ENCODE peak calls at places on chromosomes 2 and 18, in eight cellular contexts. R is omental fat pad, W is lower lobe of right lung, A is bronchial epithelial cell, J is prostate gland, T is lower leg skin, F is WERI-Rb-1, X is astrocyte of the cerebellum. L is an unnamed sample.

GRCh38 chr2:3635171-3636008 is 22.6 kb upstream of the ALLC start:
- DNase-seq in T (no peak), J (no peak), F (peak; percentile 6), R (no peak), W (no peak), A (no peak), X (no peak), L (no peak)

GRCh38 chr2:171136024-171136423 is 24.7 kb downstream of the TLK1 start:
- DNase-seq in T (no peak), W (no peak), A (no peak), J (no peak), X (no peak), F (no peak), R (no peak), L (no peak)

GRCh38 chr2:97267411-97268074 is 154.6 kb downstream of the ANKRD36 start:
- DNase-seq in R (no peak), F (peak; percentile 7), W (peak; percentile 24), X (no peak), T (peak; percentile 17), A (no peak), J (peak; percentile 4), L (no peak)

GRCh38 chr2:96773922-96774321 is 13.2 kb downstream of the CNNM4 start:
- DNase-seq in X (no peak), R (no peak), J (peak; percentile 37), F (no peak), T (no peak), W (peak; percentile 54), A (no peak), L (no peak)

GRCh38 chr18:47283476-47283875 is 32.0 kb upstream of the SKOR2 start:
- DNase-seq in F (peak; percentile 52), J (no peak), W (no peak), X (no peak), R (no peak), A (peak; percentile 22), T (no peak), L (no peak)

GRCh38 chr2:241833101-241833937 is 24.3 kb downstream of the NEU4 start:
- DNase-seq in R (no peak), A (no peak), X (no peak), T (no peak), W (no peak), F (no peak), J (peak; percentile 70), L (no peak)

GRCh38 chr2:43086451-43087221 is 139.8 kb downstream of the ZFP36L2 start:
- DNase-seq in J (peak; percentile 72), A (peak; percentile 100), R (no peak), T (peak; percentile 86), X (peak; percentile 99), W (no peak), F (no peak), L (no peak)

GRCh38 chr18:26090130-26091046 is at the start of gene SS18:
- DNase-seq in A (peak; percentile 77), R (peak; percentile 51), T (peak; percentile 90), W (peak; percentile 95), X (peak; percentile 85), J (peak; percentile 92), F (peak; percentile 95), L (peak; percentile 62)

GRCh38 chr2:134235771-134236170 is 18.1 kb upstream of the MGAT5 start:
- DNase-seq in T (no peak), A (no peak), F (no peak), X (no peak), J (no peak), R (no peak), W (no peak), L (no peak)

GRCh38 chr2:69565431-69565839 is 78.1 kb downstream of the AAK1 start:
- DNase-seq in A (peak; percentile 18), J (no peak), T (no peak), W (peak; percentile 70), X (no peak), R (peak; percentile 54), F (peak; percentile 85), L (no peak)

GRCh38 chr2:5102823-5103222 is 589.4 kb upstream of the SOX11 start:
- DNase-seq in F (no peak), A (no peak), R (no peak), J (no peak), X (no peak), T (no peak), W (no peak), L (no peak)

GRCh38 chr2:109594246-109594900 is 19.4 kb downstream of the SEPTIN10 start:
- DNase-seq in W (no peak), T (no peak), F (no peak), R (no peak), J (no peak), X (no peak), A (peak; percentile 76), L (no peak)

GRCh38 chr2:95012881-95013550 is 12.5 kb upstream of the MAL start:
- DNase-seq in X (no peak), A (peak; percentile 10), R (no peak), W (no peak), T (no peak), J (no peak), F (no peak), L (no peak)

GRCh38 chr2:142100967-142101366 is 29.8 kb downstream of the LRP1B start:
- DNase-seq in J (no peak), R (no peak), T (no peak), F (no peak), A (peak; percentile 33), X (no peak), W (no peak), L (no peak)

GRCh38 chr2:67446504-67446911 is 49.4 kb downstream of the ETAA1 start:
- DNase-seq in F (no peak), W (no peak), X (no peak), J (no peak), T (no peak), R (no peak), A (peak; percentile 84), L (no peak)

GRCh38 chr2:61993422-61994024 is 88.0 kb downstream of the COMMD1 start:
- DNase-seq in A (peak; percentile 54), W (no peak), T (no peak), J (no peak), F (peak; percentile 18), X (peak; percentile 45), R (no peak), L (no peak)

GRCh38 chr2:216279459-216279858 is 92.8 kb downstream of the MARCHF4 start:
- DNase-seq in R (no peak), T (no peak), X (no peak), J (no peak), F (no peak), A (no peak), W (no peak), L (no peak)

GRCh38 chr2:221492606-221493005 is 79.5 kb downstream of the EPHA4 start:
- DNase-seq in A (no peak), R (no peak), F (peak; percentile 11), W (no peak), J (no peak), T (no peak), X (no peak), L (no peak)

GRCh38 chr2:210458395-210458794 is 18.2 kb downstream of the LANCL1 start:
- DNase-seq in W (no peak), F (no peak), A (no peak), J (no peak), T (no peak), R (no peak), X (no peak), L (no peak)

GRCh38 chr2:10222-10875 is 36.0 kb downstream of the FAM110C start:
- DNase-seq in R (no peak), W (no peak), A (no peak), J (no peak), T (peak; percentile 28), X (no peak), F (no peak), L (no peak)

DNA sequence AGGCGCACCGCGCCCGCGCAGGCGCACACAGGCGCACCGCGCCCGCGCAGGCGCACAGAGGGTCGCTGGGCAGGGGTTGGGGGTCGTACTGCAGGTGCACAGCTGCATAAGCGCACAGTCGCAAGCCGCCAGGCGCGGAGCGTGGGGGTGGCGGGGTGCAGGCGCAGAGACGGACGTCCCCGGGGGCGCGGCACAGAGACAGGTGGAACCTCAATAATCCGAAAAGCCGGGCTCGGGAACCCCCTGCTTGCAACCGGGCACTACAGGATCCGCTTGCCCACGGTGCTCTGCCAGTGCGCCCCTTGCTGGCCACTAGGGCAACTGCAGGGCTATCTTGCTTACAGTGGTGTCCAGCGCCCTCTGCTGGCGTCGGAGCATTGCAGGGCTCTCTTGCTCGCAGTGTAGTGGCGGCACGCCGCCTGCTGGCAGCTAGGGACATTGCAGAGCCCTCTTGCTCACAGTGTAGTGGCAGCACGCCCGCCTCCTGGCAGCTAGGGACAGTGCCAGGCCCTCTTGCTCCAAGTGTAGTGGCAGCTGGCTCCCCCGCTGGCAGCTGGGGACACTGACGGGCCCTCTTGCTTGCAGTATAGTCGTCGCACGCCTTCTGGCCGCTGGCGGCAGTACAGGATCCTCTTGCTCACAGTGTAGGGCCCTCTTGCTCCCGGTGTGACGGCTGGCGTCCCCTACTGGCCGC is 34.9 kb downstream of the FAM110C start:
- DNase-seq in R (no peak), X (peak; percentile 4), J (no peak), A (peak; percentile 44), T (peak; percentile 30), W (peak; percentile 83), F (peak; percentile 83), L (no peak)
- TF ChIP-seq CTCF in R (peak; percentile 6), X (peak; percentile 44), J (peak; percentile 48), A (peak; percentile 91), T (no peak), W (peak; percentile 72), F (peak; percentile 97), L (peak; percentile 63)

DNA sequence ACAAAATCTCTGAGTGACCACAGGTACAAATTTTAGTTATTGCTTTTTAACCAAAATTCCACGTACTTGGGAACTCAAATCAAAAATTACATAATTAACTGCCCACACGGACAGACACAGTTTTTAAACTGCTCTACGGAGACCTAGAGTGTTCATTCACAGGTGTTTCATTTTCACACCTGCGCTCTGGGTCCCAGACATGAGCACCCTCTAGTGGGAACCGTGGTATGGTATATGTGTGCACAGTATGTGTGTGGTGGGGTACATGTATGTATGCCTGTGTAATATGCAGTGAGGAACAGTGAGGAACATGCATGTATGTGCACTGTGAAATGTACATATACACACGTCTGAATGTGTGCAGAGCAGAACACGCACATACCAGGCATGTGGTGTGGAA is 65.0 kb downstream of the PPP4R1 start:
- DNase-seq in T (no peak), F (no peak), R (no peak), J (no peak), X (no peak), W (no peak), A (no peak), L (no peak)
- TF ChIP-seq CTCF in T (no peak), F (peak; percentile 22), R (no peak), J (no peak), X (no peak), W (no peak), A (no peak), L (no peak)

GRCh38 chr2:10935953-10936942 is 24.5 kb downstream of the KCNF1 start:
- DNase-seq in R (no peak), X (peak; percentile 79), A (peak; percentile 99), F (no peak), W (no peak), J (no peak), T (no peak), L (no peak)
- TF ChIP-seq CTCF in R (no peak), X (no peak), A (no peak), F (no peak), W (no peak), J (no peak), T (no peak), L (no peak)

DNA sequence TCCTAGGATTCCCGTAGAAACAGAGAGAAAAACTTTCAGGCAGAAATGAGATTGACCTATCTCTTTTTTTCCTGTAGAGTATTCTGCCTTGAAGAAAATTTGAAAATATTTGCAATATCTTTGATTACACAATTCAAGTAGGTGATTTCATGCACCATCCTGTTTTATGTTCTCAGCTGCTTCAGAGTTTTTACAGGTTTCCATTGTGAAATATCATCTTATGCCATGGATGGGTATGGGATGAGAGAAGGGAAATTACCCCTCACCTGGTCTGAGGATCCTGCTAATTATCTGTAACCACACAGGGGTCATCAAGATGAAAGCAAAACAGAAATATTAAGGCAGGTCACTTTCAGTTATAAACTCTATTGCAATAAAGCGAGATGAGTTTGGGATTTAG is 264.8 kb downstream of the TXNL1 start:
- DNase-seq in X (no peak), A (peak; percentile 54), F (no peak), T (no peak), W (no peak), J (no peak), R (no peak), L (no peak)
- TF ChIP-seq CTCF in X (no peak), A (no peak), F (no peak), T (no peak), W (no peak), J (no peak), R (no peak), L (no peak)